ENCODE peak calls at places on chromosomes 6 and 20, in five cellular contexts. B is endothelial cell, O is HuH-7.5, U is BJ, Y is ovary. I is an unnamed sample.

GRCh38 chr6:37170273-37171140 is 555 bp downstream of the PIM1 start:
- DNase-seq in B (peak; percentile 58), Y (peak; percentile 54), O (no peak), U (no peak), I (peak; percentile 76)

GRCh38 chr20:62258499-62259293 is 20.4 kb downstream of the OSBPL2 start:
- DNase-seq in Y (no peak), O (no peak), U (peak; percentile 44), B (no peak), I (no peak)

GRCh38 chr20:25197173-25197869 is 1.8 kb downstream of the ENTPD6 start:
- DNase-seq in B (no peak), O (no peak), Y (no peak), U (no peak), I (no peak)

GRCh38 chr6:154319231-154319858 is 37.3 kb downstream of the IPCEF1 start:
- DNase-seq in O (no peak), Y (no peak), B (no peak), U (peak; percentile 70), I (no peak)

GRCh38 chr6:163413054-163413344 is 1.5 kb upstream of the QKI start:
- DNase-seq in B (no peak), O (no peak), Y (no peak), U (no peak), I (no peak)

GRCh38 chr6:148649454-148649963 is 97.3 kb upstream of the UST start:
- DNase-seq in Y (no peak), O (no peak), U (no peak), B (no peak), I (no peak)

GRCh38 chr6:158737710-158738615 is 81.2 kb downstream of the EZR start:
- DNase-seq in Y (no peak), B (no peak), O (no peak), U (no peak), I (no peak)

GRCh38 chr6:18263561-18264337 is 581 bp downstream of the DEK start:
- DNase-seq in B (peak; percentile 65), O (peak; percentile 46), U (no peak), Y (peak; percentile 73), I (peak; percentile 67)

GRCh38 chr20:55882922-55883321 is 122.4 kb downstream of the CBLN4 start:
- DNase-seq in B (no peak), O (no peak), Y (no peak), U (no peak), I (no peak)

GRCh38 chr20:32227744-32228688 is 20.3 kb downstream of the POFUT1 start:
- DNase-seq in U (no peak), B (no peak), O (peak; percentile 87), Y (no peak), I (no peak)

GRCh38 chr20:6036213-6036612 is 17.6 kb downstream of the LRRN4 start:
- DNase-seq in Y (no peak), U (no peak), B (no peak), O (no peak), I (no peak)

GRCh38 chr6:42341221-42341620 is 110.5 kb downstream of the TRERF1 start:
- DNase-seq in B (no peak), Y (no peak), U (no peak), O (no peak), I (no peak)

GRCh38 chr6:140366991-140367390 is 992.5 kb upstream of the CITED2 start:
- DNase-seq in Y (no peak), U (peak; percentile 61), O (no peak), B (no peak), I (no peak)

GRCh38 chr20:34980543-34981213 is 25.0 kb downstream of the MYH7B start:
- DNase-seq in O (no peak), Y (no peak), U (no peak), B (no peak), I (peak; percentile 72)

GRCh38 chr6:36375644-36376155 is 11.8 kb downstream of the ETV7 start:
- DNase-seq in O (no peak), Y (no peak), B (no peak), U (no peak), I (no peak)

GRCh38 chr20:56574531-56575142 is 41.6 kb downstream of the FAM209B start:
- DNase-seq in Y (peak; percentile 10), B (no peak), O (no peak), U (no peak), I (no peak)

GRCh38 chr20:35344354-35344837 is 52.2 kb upstream of the FAM83C start:
- DNase-seq in B (no peak), O (peak; percentile 57), Y (peak; percentile 63), U (no peak), I (no peak)

GRCh38 chr20:16476032-16476431 is 97.2 kb downstream of the KIF16B start:
- DNase-seq in Y (no peak), B (no peak), U (peak; percentile 9), O (peak; percentile 32), I (no peak)

GRCh38 chr20:62845416-62845815 is 16.2 kb downstream of the TCFL5 start:
- DNase-seq in O (no peak), Y (no peak), B (no peak), U (no peak), I (no peak)

GRCh38 chr6:8243462-8243861 is 141.1 kb upstream of the EEF1E1 start:
- DNase-seq in B (no peak), O (no peak), U (no peak), Y (no peak), I (no peak)

GRCh38 chr6:149249370-149250357 is 67.8 kb upstream of the TAB2 start:
- DNase-seq in B (no peak), U (no peak), O (no peak), Y (no peak), I (no peak)

GRCh38 chr6:16043171-16044142 is 85.4 kb upstream of the MYLIP start:
- DNase-seq in O (no peak), B (no peak), U (no peak), Y (no peak), I (no peak)

GRCh38 chr20:6381887-6382286 is 259.1 kb upstream of the FERMT1 start:
- DNase-seq in B (peak; percentile 8), U (no peak), O (no peak), Y (no peak), I (no peak)

GRCh38 chr6:112879920-112880413 is 532.8 kb downstream of the RFPL4B start:
- DNase-seq in O (peak; percentile 58), U (no peak), Y (no peak), B (no peak), I (peak; percentile 24)